ENCODE peak calls at places on chromosomes 4 and X, in nine cellular contexts. R, W, U, O, P, N, Z, Q and M are unnamed samples.

GRCh38 chr4:145732895-145733880 is 53.2 kb downstream of the C4orf51 start:
- DNase-seq in R (peak; percentile 97), O (peak; percentile 95), P (peak; percentile 95), Q (peak; percentile 98), Z (peak; percentile 93), U (peak; percentile 88), W (peak; percentile 98), N (peak; percentile 78), M (peak; percentile 58)

GRCh38 chr4:1600811-1601532 is 83.1 kb downstream of the FAM53A start:
- DNase-seq in N (no peak), Q (no peak), O (no peak), U (no peak), Z (no peak), R (peak; percentile 4), P (no peak), W (peak; percentile 67), M (no peak)

GRCh38 chr4:75892508-75892907 is 9.7 kb downstream of the PPEF2 start:
- DNase-seq in R (no peak), Q (no peak), W (no peak), P (no peak), Z (no peak), N (no peak), U (no peak), O (peak; percentile 5), M (no peak)

GRCh38 chr4:77052352-77052751 is 23.4 kb downstream of the CCNI start:
- DNase-seq in R (peak; percentile 31), Q (peak; percentile 53), Z (peak; percentile 50), W (no peak), O (peak; percentile 46), P (peak; percentile 48), U (no peak), N (no peak), M (peak; percentile 39)

GRCh38 chrX:119411959-119412358 is 12.8 kb downstream of the SLC25A43 start:
- DNase-seq in P (no peak), Q (no peak), O (no peak), R (no peak), Z (no peak), N (no peak), U (no peak), W (no peak), M (no peak)

GRCh38 chr4:149835280-149835679 is 19.6 kb upstream of the IQCM start:
- DNase-seq in U (no peak), R (no peak), Z (no peak), W (no peak), N (no peak), Q (no peak), O (no peak), P (no peak), M (no peak)

GRCh38 chr4:76830612-76831474 is 67.1 kb downstream of the SOWAHB start:
- DNase-seq in P (peak; percentile 69), N (no peak), Q (peak; percentile 85), R (no peak), Z (no peak), U (peak; percentile 83), W (no peak), O (no peak), M (no peak)

GRCh38 chrX:104315555-104315954 is 60.8 kb upstream of the ESX1 start:
- DNase-seq in U (peak; percentile 72), R (no peak), Q (peak; percentile 55), O (peak; percentile 59), N (no peak), W (no peak), P (no peak), Z (no peak), M (no peak)

GRCh38 chr4:116499-116898 is 7.8 kb upstream of the ZNF718 start:
- DNase-seq in W (no peak), Z (no peak), P (no peak), R (no peak), N (no peak), Q (no peak), U (no peak), O (no peak), M (no peak)
- H3K9me3 ChIP-seq in W (peaks cover 4% of the 10 kb centered on the region), Z (no peaks in the 10 kb centered on the region), P (no peaks in the 10 kb centered on the region), R (no peaks in the 10 kb centered on the region), N (no peaks in the 10 kb centered on the region), Q (no peaks in the 10 kb centered on the region), U (no peaks in the 10 kb centered on the region), O (peaks cover 9% of the 10 kb centered on the region), M (no peaks in the 10 kb centered on the region)

GRCh38 chr4:124173892-124174291 is 538.6 kb downstream of the ANKRD50 start:
- DNase-seq in P (no peak), N (no peak), R (no peak), O (no peak), U (no peak), Q (no peak), Z (no peak), W (no peak), M (no peak)

GRCh38 chr4:124179521-124180186 is 532.9 kb downstream of the ANKRD50 start:
- DNase-seq in W (no peak), Z (no peak), U (no peak), R (no peak), P (no peak), O (no peak), Q (no peak), N (no peak), M (no peak)

GRCh38 chr4:124177647-124178425 is 534.7 kb downstream of the ANKRD50 start:
- DNase-seq in U (peak; percentile 91), N (no peak), O (peak; percentile 81), W (no peak), R (no peak), Z (no peak), Q (peak; percentile 72), P (no peak), M (no peak)

GRCh38 chr4:124181045-124181444 is 531.5 kb downstream of the ANKRD50 start:
- DNase-seq in U (no peak), O (no peak), Q (no peak), R (no peak), P (no peak), Z (no peak), N (no peak), W (no peak), M (no peak)

DNA sequence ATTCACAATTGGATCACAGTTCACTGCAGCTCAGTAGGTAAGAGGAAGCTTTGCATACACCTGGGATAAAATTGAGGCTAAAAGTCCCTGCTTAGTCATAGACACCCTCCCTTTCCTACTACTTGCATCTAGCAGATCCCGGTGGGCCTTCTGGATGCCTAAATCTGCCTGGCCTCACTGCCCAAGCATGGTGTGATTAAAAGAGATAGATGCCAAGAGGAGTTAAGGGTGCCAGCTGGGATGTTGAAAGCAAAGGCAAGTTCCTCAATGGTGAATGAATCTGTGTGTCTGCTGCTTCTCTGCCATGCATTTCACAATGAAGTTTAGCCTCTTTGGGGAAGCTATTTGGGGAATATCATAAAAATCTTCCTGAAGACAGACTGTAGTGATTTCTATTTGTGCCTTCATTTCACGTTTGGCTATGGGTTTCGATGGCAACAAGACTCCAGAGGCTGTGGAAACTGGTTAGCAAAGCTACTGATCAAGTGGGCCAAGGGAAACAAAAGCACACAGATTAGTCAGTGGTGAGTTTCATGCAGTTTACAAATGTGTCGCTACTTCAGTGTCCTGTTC is 534.0 kb downstream of the ANKRD50 start:
- DNase-seq in N (no peak), W (peak; percentile 68), Z (no peak), U (peak; percentile 55), R (no peak), P (no peak), Q (peak; percentile 20), O (peak; percentile 17), M (no peak)
- H3K27ac ChIP-seq in N (no peak overlapping the region), W (peak overlapping the region; percentile 88), Z (no peak overlapping the region), U (peak overlapping the region; percentile 28), R (no peak overlapping the region), P (no peak overlapping the region), Q (no peak overlapping the region), O (peak overlapping the region; percentile 50), M (no peak overlapping the region)

GRCh38 chr4:174870311-174870710 is 41.3 kb upstream of the GLRA3 start:
- DNase-seq in Z (no peak), U (no peak), R (no peak), O (no peak), N (no peak), W (no peak), Q (no peak), P (no peak), M (no peak)

GRCh38 chr4:174869334-174869733 is 40.3 kb upstream of the GLRA3 start:
- DNase-seq in U (no peak), O (no peak), W (no peak), R (no peak), Z (no peak), N (no peak), Q (no peak), P (no peak), M (no peak)

GRCh38 chr4:174865418-174865985 is 36.5 kb upstream of the GLRA3 start:
- DNase-seq in N (no peak), P (no peak), W (no peak), U (no peak), Z (no peak), Q (no peak), O (no peak), R (no peak), M (no peak)

GRCh38 chr4:174871407-174871806 is 42.4 kb upstream of the GLRA3 start:
- DNase-seq in Q (no peak), U (no peak), N (no peak), Z (no peak), P (no peak), R (no peak), O (no peak), W (no peak), M (no peak)

DNA sequence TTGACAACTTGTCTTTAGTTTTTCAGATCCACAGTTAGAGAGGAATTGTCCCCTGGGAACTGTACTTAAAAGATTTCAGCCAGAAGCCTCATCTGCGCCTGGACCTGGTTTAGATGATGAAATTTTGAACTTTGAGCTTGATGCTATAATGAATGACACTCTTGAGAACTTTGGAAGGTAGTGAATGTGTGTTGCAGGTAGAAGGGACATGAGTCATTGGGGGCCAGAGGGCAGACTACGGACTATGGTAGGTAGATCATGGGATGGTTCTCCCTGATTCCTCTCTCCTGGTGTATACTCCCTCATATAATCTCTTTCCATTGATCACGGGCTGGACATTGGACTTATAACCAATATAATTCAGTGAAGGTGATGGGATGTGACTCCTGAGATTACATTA is 38.8 kb upstream of the GLRA3 start:
- DNase-seq in P (no peak), W (no peak), O (no peak), Q (no peak), R (no peak), N (no peak), Z (no peak), U (no peak), M (no peak)
- H3K9me3 ChIP-seq in P (no peaks in the 10 kb centered on the region), W (no peaks in the 10 kb centered on the region), O (no peaks in the 10 kb centered on the region), Q (no peaks in the 10 kb centered on the region), R (no peaks in the 10 kb centered on the region), N (no peaks in the 10 kb centered on the region), Z (no peaks in the 10 kb centered on the region), U (peaks cover 3% of the 10 kb centered on the region), M (no peaks in the 10 kb centered on the region)

GRCh38 chrX:130058667-130059066 is 51.6 kb downstream of the ELF4 start:
- DNase-seq in W (no peak), Q (no peak), P (no peak), Z (no peak), N (no peak), O (no peak), U (no peak), R (no peak), M (no peak)

GRCh38 chrX:130055899-130056298 is 54.4 kb downstream of the ELF4 start:
- DNase-seq in P (no peak), Z (no peak), R (no peak), Q (no peak), U (no peak), O (no peak), N (no peak), W (no peak), M (no peak)

GRCh38 chrX:130057209-130057608 is 53.1 kb downstream of the ELF4 start:
- DNase-seq in N (no peak), Q (no peak), P (no peak), R (no peak), O (no peak), W (no peak), Z (no peak), U (no peak), M (no peak)

GRCh38 chrX:130055103-130055502 is 55.2 kb downstream of the ELF4 start:
- DNase-seq in Q (peak; percentile 32), W (no peak), O (no peak), Z (no peak), R (no peak), U (peak; percentile 60), N (no peak), P (no peak), M (no peak)

DNA sequence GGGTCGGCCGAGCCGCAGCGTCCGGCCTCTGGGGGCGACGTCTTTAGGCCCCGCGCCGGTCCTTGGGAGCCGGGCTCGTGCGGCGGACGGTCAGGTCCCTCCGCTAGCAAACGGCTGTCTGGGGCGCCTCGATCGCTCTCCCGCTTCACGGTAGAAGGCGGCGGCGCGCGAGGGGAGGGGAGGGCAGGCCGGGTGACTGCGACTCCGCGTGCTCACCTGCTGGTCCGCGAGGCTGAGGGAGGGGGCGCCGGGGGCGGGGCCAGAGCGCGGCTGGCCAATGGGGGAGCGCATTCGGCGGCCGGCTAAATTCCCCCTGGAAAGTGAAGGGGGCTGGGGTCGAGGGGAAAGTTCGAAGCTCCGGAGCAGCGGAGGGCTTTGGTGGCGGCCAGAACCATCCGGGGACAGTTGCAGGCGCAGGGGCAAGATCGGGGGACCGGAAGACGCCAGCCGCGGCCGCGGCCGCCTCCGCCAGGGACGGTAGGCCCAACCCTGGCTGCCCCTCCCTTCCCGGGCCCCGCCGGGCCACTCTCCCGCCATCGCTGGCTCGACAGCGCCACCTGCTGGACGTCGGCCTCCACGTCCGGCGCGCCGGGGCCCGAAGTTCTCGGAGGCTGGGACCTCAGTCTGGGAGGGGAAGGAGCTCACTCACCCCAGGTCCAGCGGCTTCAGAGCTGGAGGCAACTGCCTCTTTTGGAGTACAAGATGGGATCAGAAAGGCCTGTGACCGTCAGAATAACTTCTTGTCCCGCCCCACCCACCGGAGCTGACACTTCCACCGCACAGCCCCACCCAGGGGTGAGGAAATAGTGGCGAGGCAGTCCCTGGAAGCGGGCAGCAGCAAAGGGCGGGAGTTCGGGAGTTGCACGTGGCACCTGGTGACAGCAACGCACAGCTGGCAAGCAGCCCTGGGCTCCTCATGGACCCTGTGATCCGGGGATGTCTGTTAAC is 49.9 kb downstream of the ELF4 start:
- DNase-seq in R (peak; percentile 86), U (peak; percentile 11), N (no peak), Z (peak; percentile 81), Q (peak; percentile 67), W (peak; percentile 95), P (peak; percentile 71), O (peak; percentile 67), M (peak; percentile 73)
- H3K27ac ChIP-seq in R (peak overlapping the region; percentile 25), U (no peak overlapping the region), N (no peak overlapping the region), Z (no peak overlapping the region), Q (peak overlapping the region; percentile 52), W (no peak overlapping the region), P (no peak overlapping the region), O (no peak overlapping the region), M (peak overlapping the region; percentile 60)